ENCODE peak calls at places on chromosome 1, in ten cellular contexts. One of them, this sample, is unnamed.

GRCh38 chr1:228748431-228748830 is 13.2 kb downstream of the RHOU start:
- ATAC-seq in activated naive CD8-positive, alpha-beta T cell treated with anti-CD3 and anti-CD28 coated beads, Interleukin-2, amount 50 U/mL, for 24 hours: peak
- ATAC-seq in B cell: no peak
- ATAC-seq in WTC11: no peak
- ATAC-seq in mucosa of descending colon: no peak
- ATAC-seq in activated CD8-positive, alpha-beta T cell treated with anti-CD3 and anti-CD28 coated beads, Interleukin-2, amount 10 ng/mL, durations not matched to agents 7 days and 5 days: peak
- ATAC-seq in Panc1: no peak
- ATAC-seq in left cardiac atrium: no peak
- ATAC-seq in natural killer cell: peak
- ATAC-seq in IMR-90: no peak
- ATAC-seq in this sample: peak

GRCh38 chr1:29122987-29123870 is 474 bp downstream of the TMEM200B start:
- ATAC-seq in IMR-90: peak
- ATAC-seq in mucosa of descending colon: peak
- ATAC-seq in activated naive CD8-positive, alpha-beta T cell treated with anti-CD3 and anti-CD28 coated beads, Interleukin-2, amount 50 U/mL, for 24 hours: no peak
- ATAC-seq in B cell: no peak
- ATAC-seq in WTC11: peak
- ATAC-seq in natural killer cell: no peak
- ATAC-seq in activated CD8-positive, alpha-beta T cell treated with anti-CD3 and anti-CD28 coated beads, Interleukin-2, amount 10 ng/mL, durations not matched to agents 7 days and 5 days: no peak
- ATAC-seq in left cardiac atrium: peak
- ATAC-seq in Panc1: no peak
- ATAC-seq in this sample: peak

GRCh38 chr1:150549496-150550221 is 451 bp downstream of the ADAMTSL4 start:
- ATAC-seq in IMR-90: peak
- ATAC-seq in left cardiac atrium: peak
- ATAC-seq in activated CD8-positive, alpha-beta T cell treated with anti-CD3 and anti-CD28 coated beads, Interleukin-2, amount 10 ng/mL, durations not matched to agents 7 days and 5 days: no peak
- ATAC-seq in WTC11: peak
- ATAC-seq in mucosa of descending colon: peak
- ATAC-seq in Panc1: peak
- ATAC-seq in B cell: no peak
- ATAC-seq in activated naive CD8-positive, alpha-beta T cell treated with anti-CD3 and anti-CD28 coated beads, Interleukin-2, amount 50 U/mL, for 24 hours: no peak
- ATAC-seq in natural killer cell: no peak
- ATAC-seq in this sample: no peak

GRCh38 chr1:228405979-228406265 is 713 bp downstream of the TRIM11 start:
- ATAC-seq in activated naive CD8-positive, alpha-beta T cell treated with anti-CD3 and anti-CD28 coated beads, Interleukin-2, amount 50 U/mL, for 24 hours: peak
- ATAC-seq in B cell: no peak
- ATAC-seq in WTC11: no peak
- ATAC-seq in IMR-90: peak
- ATAC-seq in Panc1: peak
- ATAC-seq in natural killer cell: no peak
- ATAC-seq in mucosa of descending colon: peak
- ATAC-seq in activated CD8-positive, alpha-beta T cell treated with anti-CD3 and anti-CD28 coated beads, Interleukin-2, amount 10 ng/mL, durations not matched to agents 7 days and 5 days: peak
- ATAC-seq in left cardiac atrium: peak
- ATAC-seq in this sample: peak

GRCh38 chr1:13828454-13829151 is 128.6 kb downstream of the PRDM2 start:
- ATAC-seq in mucosa of descending colon: peak
- ATAC-seq in natural killer cell: peak
- ATAC-seq in WTC11: peak
- ATAC-seq in Panc1: peak
- ATAC-seq in B cell: no peak
- ATAC-seq in activated CD8-positive, alpha-beta T cell treated with anti-CD3 and anti-CD28 coated beads, Interleukin-2, amount 10 ng/mL, durations not matched to agents 7 days and 5 days: peak
- ATAC-seq in activated naive CD8-positive, alpha-beta T cell treated with anti-CD3 and anti-CD28 coated beads, Interleukin-2, amount 50 U/mL, for 24 hours: peak
- ATAC-seq in left cardiac atrium: peak
- ATAC-seq in IMR-90: no peak
- ATAC-seq in this sample: peak

GRCh38 chr1:155008015-155008941 is 5.7 kb downstream of the ZBTB7B start:
- ATAC-seq in B cell: no peak
- ATAC-seq in left cardiac atrium: peak
- ATAC-seq in Panc1: no peak
- ATAC-seq in mucosa of descending colon: peak
- ATAC-seq in IMR-90: no peak
- ATAC-seq in WTC11: peak
- ATAC-seq in activated CD8-positive, alpha-beta T cell treated with anti-CD3 and anti-CD28 coated beads, Interleukin-2, amount 10 ng/mL, durations not matched to agents 7 days and 5 days: no peak
- ATAC-seq in natural killer cell: no peak
- ATAC-seq in activated naive CD8-positive, alpha-beta T cell treated with anti-CD3 and anti-CD28 coated beads, Interleukin-2, amount 50 U/mL, for 24 hours: no peak
- ATAC-seq in this sample: peak

GRCh38 chr1:191595170-191595569 is 563.1 kb upstream of the RGS18 start:
- ATAC-seq in activated naive CD8-positive, alpha-beta T cell treated with anti-CD3 and anti-CD28 coated beads, Interleukin-2, amount 50 U/mL, for 24 hours: no peak
- ATAC-seq in Panc1: peak
- ATAC-seq in B cell: no peak
- ATAC-seq in IMR-90: no peak
- ATAC-seq in WTC11: no peak
- ATAC-seq in mucosa of descending colon: no peak
- ATAC-seq in left cardiac atrium: no peak
- ATAC-seq in activated CD8-positive, alpha-beta T cell treated with anti-CD3 and anti-CD28 coated beads, Interleukin-2, amount 10 ng/mL, durations not matched to agents 7 days and 5 days: no peak
- ATAC-seq in natural killer cell: no peak
- ATAC-seq in this sample: no peak

GRCh38 chr1:230725256-230726012 is 11.5 kb upstream of the AGT start:
- ATAC-seq in B cell: no peak
- ATAC-seq in IMR-90: no peak
- ATAC-seq in natural killer cell: no peak
- ATAC-seq in activated naive CD8-positive, alpha-beta T cell treated with anti-CD3 and anti-CD28 coated beads, Interleukin-2, amount 50 U/mL, for 24 hours: no peak
- ATAC-seq in mucosa of descending colon: no peak
- ATAC-seq in Panc1: no peak
- ATAC-seq in WTC11: no peak
- ATAC-seq in activated CD8-positive, alpha-beta T cell treated with anti-CD3 and anti-CD28 coated beads, Interleukin-2, amount 10 ng/mL, durations not matched to agents 7 days and 5 days: no peak
- ATAC-seq in left cardiac atrium: peak
- ATAC-seq in this sample: no peak

GRCh38 chr1:241593186-241593585 is 47.0 kb downstream of the CHML start:
- ATAC-seq in mucosa of descending colon: no peak
- ATAC-seq in Panc1: no peak
- ATAC-seq in WTC11: no peak
- ATAC-seq in natural killer cell: no peak
- ATAC-seq in activated CD8-positive, alpha-beta T cell treated with anti-CD3 and anti-CD28 coated beads, Interleukin-2, amount 10 ng/mL, durations not matched to agents 7 days and 5 days: no peak
- ATAC-seq in left cardiac atrium: no peak
- ATAC-seq in B cell: no peak
- ATAC-seq in activated naive CD8-positive, alpha-beta T cell treated with anti-CD3 and anti-CD28 coated beads, Interleukin-2, amount 50 U/mL, for 24 hours: no peak
- ATAC-seq in IMR-90: no peak
- ATAC-seq in this sample: no peak

GRCh38 chr1:39269791-39270342 is 65.4 kb downstream of the MACF1 start:
- ATAC-seq in natural killer cell: peak
- ATAC-seq in activated naive CD8-positive, alpha-beta T cell treated with anti-CD3 and anti-CD28 coated beads, Interleukin-2, amount 50 U/mL, for 24 hours: peak
- ATAC-seq in B cell: peak
- ATAC-seq in left cardiac atrium: peak
- ATAC-seq in IMR-90: peak
- ATAC-seq in activated CD8-positive, alpha-beta T cell treated with anti-CD3 and anti-CD28 coated beads, Interleukin-2, amount 10 ng/mL, durations not matched to agents 7 days and 5 days: no peak
- ATAC-seq in Panc1: no peak
- ATAC-seq in mucosa of descending colon: peak
- ATAC-seq in WTC11: no peak
- ATAC-seq in this sample: peak

GRCh38 chr1:178566187-178566586 is 53.3 kb downstream of the TEX35 start:
- ATAC-seq in Panc1: no peak
- ATAC-seq in IMR-90: no peak
- ATAC-seq in activated CD8-positive, alpha-beta T cell treated with anti-CD3 and anti-CD28 coated beads, Interleukin-2, amount 10 ng/mL, durations not matched to agents 7 days and 5 days: no peak
- ATAC-seq in natural killer cell: no peak
- ATAC-seq in left cardiac atrium: no peak
- ATAC-seq in mucosa of descending colon: no peak
- ATAC-seq in WTC11: no peak
- ATAC-seq in activated naive CD8-positive, alpha-beta T cell treated with anti-CD3 and anti-CD28 coated beads, Interleukin-2, amount 50 U/mL, for 24 hours: peak
- ATAC-seq in B cell: no peak
- ATAC-seq in this sample: peak

GRCh38 chr1:65276197-65276884 is 33.0 kb upstream of the DNAJC6 start:
- ATAC-seq in B cell: no peak
- ATAC-seq in activated naive CD8-positive, alpha-beta T cell treated with anti-CD3 and anti-CD28 coated beads, Interleukin-2, amount 50 U/mL, for 24 hours: no peak
- ATAC-seq in WTC11: no peak
- ATAC-seq in mucosa of descending colon: no peak
- ATAC-seq in natural killer cell: no peak
- ATAC-seq in activated CD8-positive, alpha-beta T cell treated with anti-CD3 and anti-CD28 coated beads, Interleukin-2, amount 10 ng/mL, durations not matched to agents 7 days and 5 days: no peak
- ATAC-seq in IMR-90: no peak
- ATAC-seq in Panc1: no peak
- ATAC-seq in left cardiac atrium: no peak
- ATAC-seq in this sample: no peak